ENCODE peak calls at places on chromosomes 2 and 18, in nine cellular contexts. O is H9, R is H54, P is NCI-H1092, D is NCI-H2171 treated with DMSO at 0.1 percent for 48 hours, E is gastrocnemius medialis, S is T-cell, U is KG1, Y is HCT116. K is an unnamed sample.
A peak's percentile ranks its signal among the peaks of the same experiment; 100 is the strongest.

GRCh38 chr2:229489016-229489415 is 217.9 kb upstream of the PID1 start:
- DNase-seq in O (no peak), R (peak; percentile 83), P (no peak), D (no peak), E (peak; percentile 15), S (no peak), U (no peak), Y (no peak), K (no peak)

GRCh38 chr18:31356025-31356424 is 20.6 kb upstream of the DSG4 start:
- DNase-seq in O (no peak), R (no peak), P (no peak), D (no peak), E (no peak), S (no peak), U (no peak), Y (no peak), K (no peak)

GRCh38 chr18:79070486-79070885 is 1.3 kb downstream of the ATP9B start:
- DNase-seq in O (no peak), R (no peak), P (no peak), D (no peak), E (no peak), S (no peak), U (no peak), Y (no peak), K (no peak)

GRCh38 chr2:200575957-200576356 is 9.9 kb upstream of the AOX1 start:
- DNase-seq in O (no peak), R (no peak), P (no peak), D (no peak), E (no peak), S (no peak), U (no peak), Y (no peak), K (no peak)

GRCh38 chr2:46985512-46985911 is 69.9 kb upstream of the MCFD2 start:
- DNase-seq in O (no peak), R (no peak), P (no peak), D (no peak), E (no peak), S (no peak), U (no peak), Y (no peak), K (peak; percentile 45)

GRCh38 chr2:38462121-38462634 is 85.1 kb upstream of the ATL2 start:
- DNase-seq in O (no peak), R (peak; percentile 80), P (no peak), D (no peak), E (no peak), S (no peak), U (no peak), Y (peak; percentile 94), K (peak; percentile 76)

GRCh38 chr2:69989017-69989416 is 27.6 kb upstream of the ASPRV1 start:
- DNase-seq in O (no peak), R (no peak), P (no peak), D (no peak), E (no peak), S (no peak), U (no peak), Y (no peak), K (no peak)

GRCh38 chr2:189013677-189014380 is 39.7 kb downstream of the COL3A1 start:
- DNase-seq in O (no peak), R (no peak), P (no peak), D (no peak), E (no peak), S (no peak), U (no peak), Y (no peak), K (no peak)

GRCh38 chr18:78304199-78304826 is 675.3 kb upstream of the SALL3 start:
- DNase-seq in O (no peak), R (no peak), P (peak; percentile 29), D (no peak), E (no peak), S (no peak), U (no peak), Y (no peak), K (no peak)

GRCh38 chr2:37692731-37693130 is 21.3 kb upstream of the CDC42EP3 start:
- DNase-seq in O (no peak), R (no peak), P (no peak), D (no peak), E (no peak), S (no peak), U (no peak), Y (no peak), K (no peak)

GRCh38 chr2:9108210-9108967 is 98.2 kb upstream of the ASAP2 start:
- DNase-seq in O (no peak), R (no peak), P (no peak), D (peak; percentile 59), E (no peak), S (no peak), U (no peak), Y (no peak), K (no peak)

GRCh38 chr2:232979871-232980461 is 33.1 kb downstream of the NGEF start:
- DNase-seq in O (no peak), R (peak; percentile 90), P (no peak), D (peak; percentile 34), E (no peak), S (no peak), U (no peak), Y (peak; percentile 90), K (peak; percentile 47)

GRCh38 chr2:8229546-8229986 is 452.3 kb upstream of the ID2 start:
- DNase-seq in O (peak; percentile 61), R (peak; percentile 15), P (no peak), D (peak; percentile 46), E (peak; percentile 43), S (peak; percentile 13), U (peak; percentile 73), Y (peak; percentile 15), K (peak; percentile 41)

GRCh38 chr2:207044380-207044779 is 105.1 kb downstream of the CPO start:
- DNase-seq in O (no peak), R (no peak), P (no peak), D (no peak), E (no peak), S (no peak), U (no peak), Y (no peak), K (no peak)

GRCh38 chr2:86000938-86001312 is 104.8 kb downstream of the POLR1A start:
- DNase-seq in O (peak; percentile 9), R (no peak), P (no peak), D (no peak), E (no peak), S (no peak), U (no peak), Y (no peak), K (no peak)

GRCh38 chr18:56112013-56112749 is 524.2 kb upstream of the TCF4 start:
- DNase-seq in O (no peak), R (no peak), P (no peak), D (peak; percentile 39), E (no peak), S (no peak), U (no peak), Y (no peak), K (no peak)

GRCh38 chr2:38076250-38076709 is 329 bp upstream of the CYP1B1 start:
- DNase-seq in O (peak; percentile 91), R (peak; percentile 77), P (no peak), D (peak; percentile 72), E (peak; percentile 36), S (no peak), U (peak; percentile 91), Y (peak; percentile 61), K (peak; percentile 83)

GRCh38 chr18:49041677-49042570 is 91.2 kb upstream of the SMAD7 start:
- DNase-seq in O (peak; percentile 65), R (no peak), P (no peak), D (peak; percentile 24), E (no peak), S (peak; percentile 35), U (no peak), Y (peak; percentile 16), K (peak; percentile 70)

GRCh38 chr2:241546771-241547498 is 11.6 kb upstream of the BOK start:
- DNase-seq in O (peak; percentile 44), R (peak; percentile 77), P (no peak), D (no peak), E (no peak), S (no peak), U (no peak), Y (no peak), K (no peak)

GRCh38 chr2:15638720-15639119 is 47.1 kb downstream of the DDX1 start:
- DNase-seq in O (no peak), R (no peak), P (no peak), D (no peak), E (no peak), S (no peak), U (no peak), Y (no peak), K (no peak)

GRCh38 chr18:23115683-23116096 is 19.6 kb upstream of the CABLES1 start:
- DNase-seq in O (no peak), R (no peak), P (no peak), D (no peak), E (no peak), S (no peak), U (no peak), Y (peak; percentile 54), K (peak; percentile 29)

GRCh38 chr2:238704471-238705230 is 143.2 kb upstream of the TWIST2 start:
- DNase-seq in O (no peak), R (no peak), P (no peak), D (no peak), E (no peak), S (no peak), U (no peak), Y (no peak), K (no peak)

GRCh38 chr2:191758420-191759199 is 80.7 kb downstream of the NABP1 start:
- DNase-seq in O (peak; percentile 79), R (peak; percentile 64), P (no peak), D (peak; percentile 86), E (no peak), S (peak; percentile 22), U (peak; percentile 22), Y (peak; percentile 76), K (peak; percentile 85)

GRCh38 chr2:176585291-176585690 is 316.0 kb downstream of the MTX2 start:
- DNase-seq in O (no peak), R (no peak), P (no peak), D (no peak), E (no peak), S (no peak), U (no peak), Y (no peak), K (no peak)

GRCh38 chr18:54119524-54120019 is 104.9 kb downstream of the MBD2 start:
- DNase-seq in O (peak; percentile 44), R (peak; percentile 4), P (peak; percentile 49), D (peak; percentile 83), E (no peak), S (no peak), U (peak; percentile 18), Y (peak; percentile 55), K (peak; percentile 35)

GRCh38 chr2:165016772-165017411 is 61.6 kb upstream of the SLC38A11 start:
- DNase-seq in O (peak; percentile 46), R (peak; percentile 6), P (peak; percentile 34), D (peak; percentile 63), E (no peak), S (no peak), U (peak; percentile 39), Y (peak; percentile 22), K (peak; percentile 39)

GRCh38 chr2:234488913-234489451 is 7.9 kb downstream of the ARL4C start:
- DNase-seq in O (no peak), R (no peak), P (no peak), D (no peak), E (no peak), S (peak; percentile 81), U (no peak), Y (no peak), K (no peak)

GRCh38 chr2:67669796-67670195 is 272.7 kb downstream of the ETAA1 start:
- DNase-seq in O (no peak), R (no peak), P (no peak), D (no peak), E (no peak), S (no peak), U (no peak), Y (no peak), K (no peak)

GRCh38 chr2:100818606-100819364 is 1.2 kb upstream of the NPAS2 start:
- DNase-seq in O (peak; percentile 71), R (peak; percentile 58), P (no peak), D (no peak), E (peak; percentile 88), S (no peak), U (no peak), Y (peak; percentile 10), K (peak; percentile 68)